ENCODE peak calls at places on chromosomes 12 and 14, in four cellular contexts. R is neural crest cell, P is left ventricle myocardium superior, G is esophagus squamous epithelium. O is an unnamed sample.

GRCh38 chr12:104805186-104805585 is 152.9 kb downstream of the SLC41A2 start:
- DNase-seq in G (no peak), P (no peak), R (no peak), O (no peak)

GRCh38 chr14:97298775-97299174 is 501.6 kb downstream of the VRK1 start:
- DNase-seq in R (no peak), P (no peak), G (no peak), O (no peak)

GRCh38 chr14:75044322-75044721 is 6.9 kb downstream of the MLH3 start:
- DNase-seq in G (no peak), R (no peak), P (no peak), O (no peak)

GRCh38 chr12:28975564-28976340 is 173.3 kb upstream of the FAR2 start:
- DNase-seq in G (no peak), R (no peak), P (no peak), O (no peak)

GRCh38 chr12:69502342-69503081 is 32.3 kb downstream of the FRS2 start:
- DNase-seq in R (no peak), P (no peak), G (no peak), O (no peak)

GRCh38 chr12:211142-211465 is 2.9 kb downstream of the SLC6A12 start:
- DNase-seq in R (no peak), G (no peak), P (no peak), O (peak)

GRCh38 chr12:25718081-25718731 is 165.1 kb upstream of the LMNTD1 start:
- DNase-seq in R (no peak), P (no peak), G (no peak), O (no peak)

GRCh38 chr12:91507754-91508153 is 325.1 kb upstream of the DCN start:
- DNase-seq in G (no peak), R (no peak), P (no peak), O (no peak)

GRCh38 chr14:58805057-58805456 is 167.3 kb downstream of the DACT1 start:
- DNase-seq in R (no peak), P (no peak), G (no peak), O (no peak)

GRCh38 chr12:113325938-113326337 is 9.0 kb downstream of the SLC8B1 start:
- DNase-seq in P (peak), G (no peak), R (no peak), O (no peak)

GRCh38 chr14:20223410-20223809 is at the start of gene OR11H6:
- DNase-seq in R (no peak), P (no peak), G (no peak), O (no peak)

GRCh38 chr14:36935976-36936678 is 236.3 kb downstream of the SLC25A21 start:
- DNase-seq in R (no peak), P (no peak), G (no peak), O (no peak)

GRCh38 chr14:68440776-68441175 is 352.1 kb downstream of the ZFP36L1 start:
- DNase-seq in G (no peak), P (no peak), R (no peak), O (no peak)

GRCh38 chr12:131869871-131870418 is 24.5 kb upstream of the ULK1 start:
- DNase-seq in G (no peak), R (no peak), P (no peak), O (no peak)

GRCh38 chr14:85856430-85856829 is 326.5 kb downstream of the FLRT2 start:
- DNase-seq in P (no peak), R (no peak), G (no peak), O (no peak)

GRCh38 chr12:96121271-96121711 is 72.9 kb upstream of the ELK3 start:
- DNase-seq in P (no peak), R (no peak), G (no peak), O (no peak)

GRCh38 chr14:71726639-71727085 is 205.6 kb upstream of the RGS6 start:
- DNase-seq in G (no peak), P (no peak), R (no peak), O (peak)

GRCh38 chr14:81366259-81366658 is 33.9 kb downstream of the STON2 start:
- DNase-seq in P (no peak), G (no peak), R (no peak), O (peak)

GRCh38 chr12:44616385-44616784 is 259.7 kb downstream of the NELL2 start:
- DNase-seq in G (no peak), R (no peak), P (no peak), O (no peak)

GRCh38 chr14:70981005-70981952 is 74.0 kb downstream of the PCNX1 start:
- DNase-seq in P (no peak), R (no peak), G (no peak), O (no peak)

GRCh38 chr14:35406811-35407630 is 2.5 kb upstream of the NFKBIA start:
- DNase-seq in P (no peak), R (no peak), G (no peak), O (peak)

GRCh38 chr12:990649-991349 is at the start of gene ERC1:
- DNase-seq in G (peak), P (peak), R (peak), O (peak)

GRCh38 chr14:88005978-88006851 is 1.3 kb downstream of the GPR65 start:
- DNase-seq in G (no peak), R (no peak), P (no peak), O (no peak)

GRCh38 chr14:102039157-102039556 is 47.7 kb downstream of the HSP90AA1 start:
- DNase-seq in G (no peak), R (no peak), P (no peak), O (no peak)

GRCh38 chr12:121442028-121442948 is 42.4 kb downstream of the RNF34 start:
- DNase-seq in G (no peak), R (no peak), P (no peak), O (no peak)

GRCh38 chr14:91830777-91831176 is 36.6 kb downstream of the TC2N start:
- DNase-seq in R (no peak), G (no peak), P (no peak), O (peak)

GRCh38 chr12:50234347-50234746 is 49.0 kb downstream of the LIMA1 start:
- DNase-seq in R (no peak), G (no peak), P (no peak), O (no peak)

O was measured in thyroid gland.